ENCODE peak calls at places on chromosome 1, in ten cellular contexts. E, C, R, S, Z, A, Y, J, K and I are unnamed samples.
A peak's percentile ranks its signal among the peaks of the same experiment; 100 is the strongest.

GRCh38 chr1:208172389-208173140 is 71.6 kb downstream of the PLXNA2 start:
- DNase-seq in C (no peak), S (no peak), E (no peak), A (no peak), Y (peak; percentile 39), J (no peak), R (no peak), Z (no peak), K (no peak), I (no peak)

GRCh38 chr1:85001742-85002141 is 4.8 kb upstream of the MCOLN2 start:
- DNase-seq in S (no peak), Z (no peak), Y (no peak), C (no peak), A (no peak), E (no peak), J (no peak), K (no peak), R (no peak), I (no peak)

GRCh38 chr1:12454406-12455391 is 163.3 kb downstream of the DHRS3 start:
- DNase-seq in Y (peak; percentile 94), A (no peak), K (no peak), J (no peak), E (peak; percentile 68), S (no peak), C (no peak), Z (no peak), R (no peak), I (no peak)

GRCh38 chr1:27869719-27870085 is 2.6 kb upstream of the THEMIS2 start:
- DNase-seq in C (no peak), Z (no peak), E (no peak), A (no peak), S (no peak), K (no peak), J (no peak), Y (no peak), R (no peak), I (no peak)

GRCh38 chr1:119987689-119988088 is 81.8 kb downstream of the NOTCH2 start:
- DNase-seq in K (no peak), R (no peak), Z (no peak), A (no peak), S (no peak), E (no peak), J (no peak), C (no peak), Y (no peak), I (no peak)

GRCh38 chr1:75616436-75617433 is 5.8 kb upstream of the SLC44A5 start:
- DNase-seq in J (no peak), A (no peak), E (no peak), C (peak; percentile 62), R (no peak), K (no peak), Y (peak; percentile 51), S (peak; percentile 5), Z (peak; percentile 14), I (no peak)

GRCh38 chr1:25731626-25732370 is 68.2 kb upstream of the SELENON start:
- DNase-seq in K (no peak), Z (no peak), A (no peak), R (no peak), S (no peak), J (no peak), Y (no peak), E (no peak), C (no peak), I (no peak)

GRCh38 chr1:232598133-232598532 is 31.8 kb downstream of the SIPA1L2 start:
- DNase-seq in C (no peak), A (no peak), R (no peak), S (no peak), Z (no peak), K (no peak), Y (no peak), E (no peak), J (no peak), I (no peak)